ENCODE peak calls at places on chromosomes 1 and 21, in five cellular contexts. V, D, Q, A and P are unnamed samples.

GRCh38 chr1:150976401-150976821 is 1.8 kb upstream of the CERS2 start:
- DNase-seq in V (no peak), D (no peak), Q (no peak), A (no peak), P (no peak)

GRCh38 chr21:41850085-41850484 is 29.1 kb downstream of the PRDM15 start:
- DNase-seq in V (no peak), D (no peak), Q (no peak), A (no peak), P (no peak)

GRCh38 chr1:157388057-157388456 is 164.3 kb downstream of the FCRL5 start:
- DNase-seq in V (no peak), D (no peak), Q (no peak), A (no peak), P (no peak)

GRCh38 chr21:26939532-26940181 is 27.2 kb downstream of the ADAMTS5 start:
- DNase-seq in V (no peak), D (peak; percentile 2), Q (no peak), A (peak; percentile 65), P (no peak)

GRCh38 chr1:192732787-192733186 is 76.1 kb upstream of the RGS2 start:
- DNase-seq in V (peak; percentile 8), D (peak; percentile 25), Q (no peak), A (no peak), P (no peak)

GRCh38 chr21:41160036-41160435 is 7.9 kb upstream of the BACE2 start:
- DNase-seq in V (no peak), D (no peak), Q (no peak), A (no peak), P (no peak)

GRCh38 chr1:201060586-201060985 is 37.1 kb upstream of the KIF21B start:
- DNase-seq in V (no peak), D (no peak), Q (no peak), A (no peak), P (no peak)

GRCh38 chr1:54037476-54037875 is 15.5 kb downstream of the TMEM59 start:
- DNase-seq in V (no peak), D (peak; percentile 23), Q (no peak), A (peak; percentile 60), P (no peak)

GRCh38 chr1:3714284-3714741 is 37.9 kb upstream of the CCDC27 start:
- DNase-seq in V (no peak), D (no peak), Q (no peak), A (no peak), P (no peak)

GRCh38 chr1:50978852-50979781 is 9.1 kb downstream of the CDKN2C start:
- DNase-seq in V (peak; percentile 27), D (peak; percentile 63), Q (no peak), A (no peak), P (peak; percentile 51)

GRCh38 chr1:100036718-100037664 is 67.2 kb downstream of the SLC35A3 start:
- DNase-seq in V (peak; percentile 32), D (peak; percentile 70), Q (no peak), A (peak; percentile 58), P (peak; percentile 62)

GRCh38 chr1:184648856-184649201 is 105.8 kb downstream of the EDEM3 start:
- DNase-seq in V (no peak), D (no peak), Q (no peak), A (no peak), P (no peak)

GRCh38 chr1:116825735-116826438 is 71.7 kb downstream of the CD2 start:
- DNase-seq in V (peak; percentile 83), D (no peak), Q (no peak), A (no peak), P (peak; percentile 58)

GRCh38 chr1:86774305-86775304 is 70.2 kb downstream of the SH3GLB1 start:
- DNase-seq in V (no peak), D (peak; percentile 92), Q (peak; percentile 3), A (peak; percentile 90), P (peak; percentile 84)

GRCh38 chr1:22712502-22713271 is 2.0 kb downstream of the EPHB2 start:
- DNase-seq in V (peak; percentile 68), D (peak; percentile 71), Q (no peak), A (peak; percentile 79), P (no peak)

GRCh38 chr1:109277434-109278204 is 5.3 kb downstream of the PSRC1 start:
- DNase-seq in V (peak; percentile 88), D (peak; percentile 70), Q (peak; percentile 48), A (peak; percentile 64), P (peak; percentile 96)

GRCh38 chr1:98090351-98090750 is 169.5 kb upstream of the DPYD start:
- DNase-seq in V (no peak), D (peak; percentile 30), Q (no peak), A (peak; percentile 80), P (no peak)

GRCh38 chr1:56081151-56081550 is 498.2 kb downstream of the PLPP3 start:
- DNase-seq in V (no peak), D (no peak), Q (no peak), A (peak; percentile 93), P (no peak)

GRCh38 chr1:109630881-109631512 is 11.4 kb downstream of the AMPD2 start:
- DNase-seq in V (peak; percentile 14), D (no peak), Q (no peak), A (no peak), P (peak; percentile 34)

GRCh38 chr1:38990401-38990745 is 703 bp upstream of the AKIRIN1 start:
- DNase-seq in V (no peak), D (no peak), Q (no peak), A (peak; percentile 37), P (no peak)

GRCh38 chr1:234759888-234760287 is 149.9 kb upstream of the IRF2BP2 start:
- DNase-seq in V (no peak), D (no peak), Q (no peak), A (no peak), P (no peak)

GRCh38 chr1:46466477-46467182 is 23.0 kb upstream of the DMBX1 start:
- DNase-seq in V (peak; percentile 81), D (no peak), Q (no peak), A (no peak), P (peak; percentile 93)

GRCh38 chr1:220906561-220907334 is 27.5 kb downstream of the HLX start:
- DNase-seq in V (no peak), D (peak; percentile 94), Q (no peak), A (peak; percentile 21), P (no peak)

GRCh38 chr1:31871703-31872102 is 55.9 kb upstream of the SPOCD1 start:
- DNase-seq in V (no peak), D (no peak), Q (no peak), A (no peak), P (no peak)

GRCh38 chr1:96464159-96464558 is 257.4 kb upstream of the PTBP2 start:
- DNase-seq in V (no peak), D (no peak), Q (no peak), A (no peak), P (no peak)

GRCh38 chr1:243596441-243597183 is 253.4 kb downstream of the AKT3 start:
- DNase-seq in V (no peak), D (peak; percentile 94), Q (no peak), A (peak; percentile 96), P (no peak)
- H3K4me3 ChIP-seq in V (no peak overlapping the region), D (no peak overlapping the region), Q (no peak overlapping the region), A (no peak overlapping the region), P (no peak overlapping the region)

GRCh38 chr1:26724118-26724517 is 28.3 kb downstream of the ARID1A start:
- DNase-seq in V (no peak), D (no peak), Q (no peak), A (no peak), P (no peak)

GRCh38 chr1:26726784-26727183 is 31.0 kb downstream of the ARID1A start:
- DNase-seq in V (no peak), D (no peak), Q (no peak), A (no peak), P (no peak)

GRCh38 chr1:26721669-26722355 is 26.0 kb downstream of the ARID1A start:
- DNase-seq in V (no peak), D (no peak), Q (no peak), A (no peak), P (no peak)

GRCh38 chr1:26723013-26723991 is 27.5 kb downstream of the ARID1A start:
- DNase-seq in V (peak; percentile 86), D (peak; percentile 46), Q (peak; percentile 21), A (peak; percentile 99), P (peak; percentile 95)

DNA sequence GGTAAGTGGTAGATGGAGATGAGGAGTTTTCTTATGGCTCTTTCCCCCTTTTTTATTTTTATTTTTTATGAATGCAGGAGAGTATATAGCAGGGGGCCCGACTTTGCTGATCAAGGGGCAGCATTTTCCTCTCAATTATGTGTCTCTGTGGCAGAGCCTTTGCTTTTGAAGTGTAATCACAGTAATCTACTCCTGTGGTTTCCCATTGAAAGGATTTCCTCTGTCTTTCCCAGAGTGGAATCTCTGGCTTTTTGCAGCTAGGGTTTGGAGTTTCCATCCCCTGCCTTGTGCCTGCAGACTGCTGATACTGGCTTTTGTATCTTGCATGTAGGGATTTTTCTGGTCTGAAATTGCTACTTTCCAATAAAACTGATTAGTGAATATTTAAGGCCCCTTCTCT is 29.1 kb downstream of the ARID1A start:
- DNase-seq in V (no peak), D (no peak), Q (no peak), A (no peak), P (peak; percentile 70)
- H3K27ac ChIP-seq in V (no peak overlapping the region), D (no peak overlapping the region), Q (no peak overlapping the region), A (no peak overlapping the region), P (peak overlapping the region; percentile 59)

DNA sequence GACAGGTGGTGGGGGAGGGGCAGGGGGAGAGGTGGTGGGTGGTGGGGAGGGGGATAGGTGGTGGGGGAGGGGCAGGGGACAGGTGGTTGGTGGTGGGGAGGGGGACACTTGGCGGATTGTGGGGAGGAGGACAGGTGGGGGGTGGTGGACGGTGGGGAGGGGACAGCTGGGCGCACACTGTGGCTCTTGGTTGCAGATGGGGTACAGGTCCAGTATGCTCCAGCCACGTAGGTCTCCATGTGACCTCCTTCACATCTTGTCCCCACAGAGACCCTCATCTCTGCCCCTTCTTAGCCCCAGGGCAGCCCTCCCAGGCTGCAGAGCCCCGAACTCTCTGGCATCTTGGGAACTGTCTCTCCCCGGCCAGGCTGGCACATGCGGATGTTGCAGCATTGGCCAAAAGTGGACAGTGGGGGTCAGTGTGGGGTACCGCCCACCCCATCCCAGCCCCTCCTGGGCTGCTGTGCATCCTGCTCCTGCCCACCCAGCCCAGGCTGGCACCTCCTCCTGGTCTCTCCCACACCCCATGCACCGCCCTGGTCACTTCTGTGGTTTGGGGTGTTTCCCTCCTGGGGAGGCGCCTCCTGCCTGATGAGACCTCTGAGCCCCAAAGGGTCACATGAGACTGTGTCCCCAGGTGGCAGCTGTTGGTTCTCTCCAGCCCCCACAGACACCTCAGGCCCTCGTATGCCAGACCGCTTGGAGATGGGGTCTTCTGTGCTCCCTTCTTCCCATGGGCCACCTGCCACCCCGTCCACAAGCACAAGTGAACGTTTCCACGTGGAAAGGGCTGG is 7.6 kb upstream of the SLC19A1 start:
- DNase-seq in V (peak; percentile 54), D (no peak), Q (no peak), A (no peak), P (peak; percentile 47)
- H3K4me3 ChIP-seq in V (no peak overlapping the region), D (no peak overlapping the region), Q (peak overlapping the region; percentile 43), A (no peak overlapping the region), P (no peak overlapping the region)

GRCh38 chr1:177425241-177425640 is 254.5 kb downstream of the BRINP2 start:
- DNase-seq in V (no peak), D (no peak), Q (no peak), A (no peak), P (no peak)
- H3K27ac ChIP-seq in V (no peak overlapping the region), D (no peak overlapping the region), Q (no peak overlapping the region), A (no peak overlapping the region), P (no peak overlapping the region)

GRCh38 chr1:165686971-165687433 is 11.4 kb downstream of the ALDH9A1 start:
- DNase-seq in V (no peak), D (no peak), Q (no peak), A (no peak), P (no peak)

GRCh38 chr1:165688046-165688445 is 10.3 kb downstream of the ALDH9A1 start:
- DNase-seq in V (no peak), D (no peak), Q (no peak), A (no peak), P (no peak)

GRCh38 chr1:165683848-165684485 is 14.4 kb downstream of the ALDH9A1 start:
- DNase-seq in V (no peak), D (no peak), Q (no peak), A (no peak), P (no peak)

GRCh38 chr1:165686121-165686970 is 12.0 kb downstream of the ALDH9A1 start:
- DNase-seq in V (no peak), D (peak; percentile 8), Q (no peak), A (no peak), P (peak; percentile 65)
- H3K4me3 ChIP-seq in V (no peak overlapping the region), D (no peak overlapping the region), Q (no peak overlapping the region), A (no peak overlapping the region), P (no peak overlapping the region)